ENCODE peak calls at places on chromosomes 1 and 21, in four cellular contexts. K is fibroblast of lung; L is CD8-positive, alpha-beta T cell; W is colonic mucosa. I is an unnamed sample. For H3K4me1, the result is how much of the 10 kb centered on the place peaks cover.

GRCh38 chr1:111738436-111739221 is 566 bp downstream of the INKA2 start:
- DNase-seq in L (peak), K (peak), W (peak), I (peak)

GRCh38 chr1:66733348-66734017 is 18.8 kb upstream of the DYNLT5 start:
- DNase-seq in K (peak), L (no peak), W (no peak), I (peak)

GRCh38 chr1:219990782-219991510 is 55.4 kb downstream of the EPRS1 start:
- DNase-seq in L (no peak), K (peak), W (no peak), I (peak)

GRCh38 chr1:240004086-240004749 is 87.5 kb upstream of the FMN2 start:
- DNase-seq in L (no peak), K (no peak), W (no peak), I (no peak)

GRCh38 chr1:191528275-191528674 is 630.0 kb upstream of the RGS18 start:
- DNase-seq in W (no peak), L (no peak), K (no peak), I (no peak)

GRCh38 chr1:55257958-55258357 is 42.8 kb upstream of the USP24 start:
- DNase-seq in L (peak), K (peak), W (no peak), I (no peak)

GRCh38 chr1:53043271-53043670 is 18.7 kb upstream of the PODN start:
- DNase-seq in L (no peak), W (no peak), K (peak), I (no peak)

GRCh38 chr21:45856422-45856821 is 125.1 kb upstream of the COL6A1 start:
- DNase-seq in K (no peak), W (no peak), L (no peak), I (no peak)

GRCh38 chr1:39632491-39633417 is 6.7 kb downstream of the HEYL start:
- DNase-seq in W (peak), K (peak), L (no peak), I (peak)

GRCh38 chr1:94406446-94406845 is 11.7 kb upstream of the ABCD3 start:
- DNase-seq in W (no peak), L (no peak), K (no peak), I (no peak)

GRCh38 chr1:229452956-229453801 is 19.3 kb upstream of the ACTA1 start:
- DNase-seq in L (no peak), K (peak), W (no peak), I (no peak)

GRCh38 chr1:167789501-167789900 is 67.7 kb downstream of the MPZL1 start:
- DNase-seq in L (no peak), K (no peak), W (no peak), I (no peak)

GRCh38 chr1:51192213-51192843 is 43.7 kb upstream of the RNF11 start:
- DNase-seq in L (peak), W (peak), K (peak), I (peak)

GRCh38 chr21:15297829-15298228 is 233.0 kb upstream of the NRIP1 start:
- DNase-seq in W (no peak), L (no peak), K (no peak), I (no peak)
- H3K27ac ChIP-seq in W (no peak), L (no peak), K (no peak), I (no peak)

DNA sequence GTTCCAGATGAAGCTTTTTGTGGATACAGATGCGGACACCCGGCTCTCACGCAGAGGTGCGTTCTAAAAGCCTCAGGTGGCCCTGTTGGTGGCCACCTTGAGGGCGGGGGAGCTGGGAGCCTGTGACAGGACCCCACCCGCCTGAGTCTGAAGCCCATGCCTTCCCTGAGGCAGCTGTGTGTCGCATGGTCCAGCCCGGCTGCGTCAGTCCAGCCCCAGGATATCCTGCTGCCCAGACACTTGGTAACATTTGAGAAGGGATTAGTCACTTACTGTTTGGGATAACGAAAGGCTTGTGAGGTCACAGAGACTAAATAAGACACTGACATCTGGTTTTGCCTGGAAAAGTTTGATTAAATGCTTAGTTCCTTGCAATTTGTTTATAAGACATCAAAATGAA is 68.9 kb downstream of the UCK2 start:
- DNase-seq in K (peak), L (no peak), W (no peak), I (peak)
- H3K4me1 ChIP-seq in K (half or more), L (under half), W (under half), I (half or more)

GRCh38 chr1:1373051-1373450 is 2.0 kb downstream of the AURKAIP1 start:
- DNase-seq in W (no peak), K (no peak), L (no peak), I (no peak)

GRCh38 chr1:1371354-1371740 is 3.7 kb downstream of the AURKAIP1 start:
- DNase-seq in L (peak), W (no peak), K (no peak), I (no peak)

GRCh38 chr1:1370771-1371300 is 4.2 kb downstream of the AURKAIP1 start:
- DNase-seq in L (no peak), K (no peak), W (no peak), I (no peak)

GRCh38 chr1:1373493-1374067 is 1.4 kb downstream of the AURKAIP1 start:
- DNase-seq in L (no peak), W (no peak), K (no peak), I (no peak)

DNA sequence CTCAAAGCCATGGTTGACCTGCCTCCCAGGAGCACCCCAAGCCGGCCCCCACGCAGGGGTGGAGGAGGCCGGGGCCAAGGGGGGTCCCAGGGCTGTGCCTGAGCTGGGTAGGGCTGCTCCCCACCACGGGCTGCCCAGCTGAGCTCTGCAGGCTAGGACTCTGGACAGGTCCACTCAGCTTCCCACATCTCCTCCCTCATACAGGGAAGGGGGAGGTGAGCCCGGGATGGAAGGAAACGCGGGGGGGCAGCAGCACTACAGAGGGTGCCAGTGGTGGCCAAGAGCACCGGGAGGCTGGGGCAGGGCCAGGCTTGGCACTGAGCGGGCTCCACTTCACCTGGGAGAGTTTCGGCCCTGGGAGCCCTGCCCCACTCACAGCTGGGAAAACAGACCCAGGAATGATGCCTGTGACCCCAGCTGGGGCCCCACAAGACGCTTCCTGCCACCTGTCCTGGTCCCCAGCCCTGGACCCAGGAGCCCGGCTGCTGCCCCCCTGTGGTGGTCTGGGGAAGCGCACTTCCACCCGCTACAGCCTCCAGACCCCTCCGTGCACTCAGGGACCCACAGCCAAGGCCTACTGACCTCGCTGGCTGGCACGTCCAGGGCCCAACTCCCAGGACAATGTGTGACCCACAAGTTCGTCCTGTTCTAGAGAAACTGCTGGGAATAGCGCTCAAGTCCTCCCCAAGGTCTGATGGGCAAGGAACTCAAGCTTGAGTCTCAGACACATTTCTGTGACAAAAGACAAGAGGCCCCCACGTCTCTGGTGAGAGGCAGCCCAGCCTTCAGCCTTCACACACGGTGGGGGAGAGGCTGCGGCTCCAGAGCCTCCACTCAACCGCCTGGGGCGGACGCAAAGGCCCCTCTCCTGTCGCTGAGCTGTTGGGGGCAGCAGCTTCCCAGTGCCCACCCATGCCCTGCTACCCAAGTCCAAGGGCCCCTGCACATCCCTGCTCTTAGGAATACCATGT is 3.0 kb downstream of the AURKAIP1 start:
- DNase-seq in W (peak), L (peak), K (peak), I (peak)
- H3K4me3 ChIP-seq in W (no peak), L (peak), K (no peak), I (no peak)

GRCh38 chr1:164783778-164784555 is 225.0 kb downstream of the PBX1 start:
- DNase-seq in K (no peak), W (no peak), L (no peak), I (no peak)

GRCh38 chr1:164786980-164787833 is 228.2 kb downstream of the PBX1 start:
- DNase-seq in K (peak), W (peak), L (peak), I (peak)

GRCh38 chr1:164785841-164786534 is 227.0 kb downstream of the PBX1 start:
- DNase-seq in W (no peak), K (peak), L (no peak), I (peak)

GRCh38 chr1:164787834-164788231 is 228.8 kb downstream of the PBX1 start:
- DNase-seq in W (no peak), K (no peak), L (no peak), I (no peak)

GRCh38 chr1:164784960-164785359 is 226.0 kb downstream of the PBX1 start:
- DNase-seq in L (no peak), K (no peak), W (no peak), I (no peak)
- H3K27ac ChIP-seq in L (no peak), K (no peak), W (no peak), I (no peak)

GRCh38 chr21:37451446-37451845 is 84.9 kb downstream of the DYRK1A start:
- DNase-seq in K (no peak), W (no peak), L (no peak), I (no peak)
- H3K4me1 ChIP-seq in K (under half), W (under half), L (under half), I (under half)

GRCh38 chr1:77977989-77978292 is 931 bp downstream of the FUBP1 start:
- DNase-seq in W (no peak), L (no peak), K (no peak), I (no peak)

GRCh38 chr1:77975907-77976306 is 3.0 kb downstream of the FUBP1 start:
- DNase-seq in K (no peak), L (no peak), W (no peak), I (peak)

GRCh38 chr1:77975386-77975785 is 3.5 kb downstream of the FUBP1 start:
- DNase-seq in W (no peak), K (peak), L (no peak), I (peak)

GRCh38 chr1:77978293-77978968 is 441 bp downstream of the FUBP1 start:
- DNase-seq in L (peak), W (peak), K (peak), I (peak)

GRCh38 chr1:77976433-77977076 is 2.3 kb downstream of the FUBP1 start:
- DNase-seq in W (no peak), K (no peak), L (no peak), I (peak)
- H3K4me3 ChIP-seq in W (peak), K (peak), L (peak), I (peak)

I was measured in endothelial cell of umbilical vein.